ENCODE peak calls at places on chromosomes 7 and 10, in eight cellular contexts. T is HuH-7.5, W is fibroblast of pulmonary artery, C is cardiac fibroblast, O is skeletal muscle cell, X is mucosa of gallbladder, A is NCI-H187, V is NCI-H510A treated with DMSO at 0.1 percent for 48 hours. R is an unnamed sample.

GRCh38 chr7:81816312-81816711 is 46.5 kb upstream of the HGF start:
- DNase-seq in A (no peak), O (no peak), T (no peak), X (no peak), V (peak; percentile 27), C (no peak), W (no peak), R (no peak)

GRCh38 chr7:90599038-90599437 is 2.9 kb downstream of the CDK14 start:
- DNase-seq in O (no peak), X (no peak), W (peak; percentile 19), V (no peak), A (no peak), C (peak; percentile 28), T (no peak), R (no peak)

GRCh38 chr7:151110941-151111645 is 24.8 kb downstream of the AGAP3 start:
- DNase-seq in O (no peak), W (peak; percentile 73), V (peak; percentile 26), T (peak; percentile 99), X (peak; percentile 77), C (peak; percentile 75), A (no peak), R (peak; percentile 83)

GRCh38 chr7:140673770-140674155 is 1.0 kb downstream of the ADCK2 start:
- DNase-seq in A (no peak), T (no peak), W (no peak), C (no peak), X (no peak), O (no peak), V (no peak), R (no peak)

GRCh38 chr10:82251222-82251977 is 376.4 kb downstream of the NRG3 start:
- DNase-seq in T (no peak), O (no peak), A (no peak), C (no peak), W (no peak), X (no peak), V (no peak), R (no peak)

GRCh38 chr7:83876593-83876992 is 227.7 kb upstream of the SEMA3E start:
- DNase-seq in A (no peak), O (peak; percentile 87), W (peak; percentile 44), T (no peak), C (peak; percentile 86), V (no peak), X (no peak), R (no peak)

GRCh38 chr10:83706952-83707582 is 432.2 kb upstream of the GHITM start:
- DNase-seq in A (no peak), T (no peak), C (no peak), X (no peak), O (no peak), W (no peak), V (no peak), R (no peak)

GRCh38 chr10:82084496-82084895 is 209.5 kb downstream of the NRG3 start:
- DNase-seq in C (no peak), W (no peak), V (no peak), O (no peak), X (no peak), T (no peak), A (no peak), R (no peak)

GRCh38 chr7:125357681-125358440 is 428.2 kb upstream of the POT1 start:
- DNase-seq in X (no peak), V (no peak), T (no peak), O (no peak), W (no peak), C (peak; percentile 41), A (no peak), R (no peak)

GRCh38 chr7:36279251-36279925 is 110.3 kb upstream of the ANLN start:
- DNase-seq in O (no peak), W (no peak), V (peak; percentile 61), X (peak; percentile 11), T (no peak), C (no peak), A (no peak), R (no peak)

GRCh38 chr10:62613429-62613828 is 191.1 kb upstream of the ADO start:
- DNase-seq in T (no peak), W (peak; percentile 74), A (no peak), O (peak; percentile 59), V (no peak), X (no peak), C (peak; percentile 63), R (no peak)

GRCh38 chr10:16597656-16598055 is 76.0 kb upstream of the C1QL3 start:
- DNase-seq in O (no peak), V (no peak), T (no peak), A (no peak), W (peak; percentile 56), C (peak; percentile 59), X (no peak), R (no peak)

GRCh38 chr10:94224656-94225055 is 138.1 kb downstream of the NOC3L start:
- DNase-seq in X (no peak), O (no peak), C (peak; percentile 71), W (no peak), T (no peak), A (no peak), V (no peak), R (no peak)

GRCh38 chr10:113822174-113822573 is 31.7 kb downstream of the DCLRE1A start:
- DNase-seq in C (no peak), T (no peak), X (no peak), W (no peak), O (no peak), A (no peak), V (no peak), R (no peak)

GRCh38 chr10:43108951-43109350 is 29.3 kb upstream of the CSGALNACT2 start:
- DNase-seq in C (no peak), A (no peak), W (no peak), V (no peak), X (no peak), T (no peak), O (no peak), R (no peak)

GRCh38 chr7:158631574-158632195 is 44.1 kb upstream of the PTPRN2 start:
- DNase-seq in A (no peak), V (no peak), C (peak; percentile 6), W (no peak), X (no peak), T (no peak), O (no peak), R (no peak)

GRCh38 chr7:128036226-128036940 is 5.1 kb upstream of the LRRC4 start:
- DNase-seq in O (no peak), A (no peak), C (no peak), V (no peak), X (no peak), T (no peak), W (no peak), R (no peak)

GRCh38 chr10:69051710-69052487 is 36.0 kb upstream of the SRGN start:
- DNase-seq in O (no peak), W (no peak), A (no peak), C (no peak), V (no peak), X (no peak), T (no peak), R (no peak)

GRCh38 chr7:48428091-48428710 is 256.9 kb downstream of the ABCA13 start:
- DNase-seq in A (no peak), W (no peak), C (no peak), X (no peak), V (no peak), T (no peak), O (no peak), R (no peak)

GRCh38 chr7:141664450-141664849 is 37.5 kb downstream of the DENND11 start:
- DNase-seq in C (no peak), T (no peak), X (peak; percentile 51), V (no peak), O (no peak), W (no peak), A (no peak), R (no peak)

GRCh38 chr7:116671681-116672595 is at the start of gene MET:
- DNase-seq in T (peak; percentile 86), C (peak; percentile 85), W (peak; percentile 73), A (peak; percentile 59), X (peak; percentile 80), V (peak; percentile 55), O (no peak), R (peak; percentile 72)

GRCh38 chr7:29247962-29248236 is 53.3 kb downstream of the CHN2 start:
- DNase-seq in C (no peak), A (no peak), V (no peak), W (no peak), O (no peak), X (no peak), T (no peak), R (no peak)

GRCh38 chr10:35447693-35448407 is 111.5 kb downstream of the CCNY start:
- DNase-seq in C (peak; percentile 77), V (peak; percentile 37), A (no peak), W (peak; percentile 90), O (no peak), X (peak; percentile 39), T (no peak), R (no peak)

GRCh38 chr7:3430588-3430987 is 129.5 kb downstream of the SDK1 start:
- DNase-seq in O (no peak), C (no peak), V (no peak), X (no peak), A (no peak), W (no peak), T (no peak), R (no peak)